ENCODE peak calls at places on chromosomes 1 and 21, in six cellular contexts. S is AG10803, X is MG63, A is astrocyte of the spinal cord, Y is kidney, P is keratinocyte. U is an unnamed sample.

GRCh38 chr1:153921803-153922075 is 1.0 kb downstream of the GATAD2B start:
- DNase-seq in S (no peak), X (no peak), A (peak), Y (no peak), P (no peak), U (no peak)

GRCh38 chr1:231240883-231241735 is at the start of gene GNPAT:
- DNase-seq in S (peak), X (peak), A (peak), Y (peak), P (peak), U (peak)

GRCh38 chr1:37035014-37035686 is 835 bp upstream of the GRIK3 start:
- DNase-seq in S (no peak), X (no peak), A (no peak), Y (no peak), P (no peak), U (no peak)

GRCh38 chr1:240941706-240942370 is 329.9 kb upstream of the GREM2 start:
- DNase-seq in S (no peak), X (no peak), A (peak), Y (no peak), P (no peak), U (no peak)

GRCh38 chr1:112508242-112509004 is at the start of gene WNT2B:
- DNase-seq in S (no peak), X (peak), A (no peak), Y (peak), P (no peak), U (no peak)

GRCh38 chr1:179129702-179130473 is 48.0 kb downstream of the TOR3A start:
- DNase-seq in S (no peak), X (no peak), A (peak), Y (no peak), P (no peak), U (no peak)

GRCh38 chr1:178344513-178345077 is 152.2 kb downstream of the CLEC20A start:
- DNase-seq in S (peak), X (no peak), A (peak), Y (no peak), P (peak), U (peak)

GRCh38 chr1:237287876-237288517 is 246.0 kb downstream of the RYR2 start:
- DNase-seq in S (no peak), X (no peak), A (no peak), Y (no peak), P (no peak), U (no peak)

GRCh38 chr1:119046429-119047039 is 58.4 kb upstream of the TBX15 start:
- DNase-seq in S (peak), X (no peak), A (peak), Y (no peak), P (no peak), U (no peak)

GRCh38 chr1:92820551-92820950 is 11.3 kb upstream of the RPL5 start:
- DNase-seq in S (no peak), X (no peak), A (no peak), Y (no peak), P (no peak), U (no peak)

GRCh38 chr1:9078949-9079500 is 9.6 kb upstream of the SLC2A5 start:
- DNase-seq in S (no peak), X (no peak), A (no peak), Y (no peak), P (no peak), U (no peak)

GRCh38 chr1:9073148-9073547 is 3.7 kb upstream of the SLC2A5 start:
- DNase-seq in S (no peak), X (no peak), A (no peak), Y (no peak), P (no peak), U (no peak)

GRCh38 chr1:9071554-9072235 is 2.3 kb upstream of the SLC2A5 start:
- DNase-seq in S (no peak), X (no peak), A (no peak), Y (no peak), P (no peak), U (no peak)

GRCh38 chr1:9078035-9078948 is 8.9 kb upstream of the SLC2A5 start:
- DNase-seq in S (peak), X (no peak), A (peak), Y (no peak), P (no peak), U (no peak)

DNA sequence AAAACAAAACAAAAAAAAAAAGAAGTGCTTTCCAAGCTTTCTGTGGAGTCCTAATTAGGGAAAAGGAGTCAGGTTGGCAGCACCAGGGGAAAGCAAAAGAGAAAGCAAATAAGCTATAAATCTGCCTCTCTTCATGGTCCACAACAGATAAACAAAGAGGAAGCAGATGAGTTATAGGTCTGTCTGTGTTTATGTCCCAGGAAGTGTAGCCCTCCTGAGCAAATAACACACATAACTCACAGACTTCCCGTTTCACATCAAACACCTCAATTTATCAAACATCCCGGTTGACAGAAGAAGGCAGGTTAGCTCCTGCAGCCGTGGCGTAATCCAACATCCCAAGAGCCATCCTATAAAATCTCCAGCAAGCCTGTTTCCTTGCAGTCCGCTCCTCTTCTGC is 5.6 kb upstream of the SLC2A5 start:
- DNase-seq in S (no peak), X (no peak), A (no peak), Y (no peak), P (no peak), U (no peak)
- H3K4me3 ChIP-seq in S (no peak), X (no peak), A (no peak), Y (no peak), P (no peak), U (no peak)

GRCh38 chr1:207414606-207415108 is 39.5 kb upstream of the CR2 start:
- DNase-seq in S (no peak), X (no peak), A (no peak), Y (no peak), P (no peak), U (no peak)
- H3K4me3 ChIP-seq in S (no peak), X (no peak), A (no peak), Y (no peak), P (no peak), U (no peak)

GRCh38 chr1:204578867-204579664 is 62.9 kb downstream of the MDM4 start:
- DNase-seq in S (peak), X (peak), A (no peak), Y (no peak), P (no peak), U (no peak)

GRCh38 chr1:204580862-204581261 is 64.7 kb downstream of the MDM4 start:
- DNase-seq in S (no peak), X (no peak), A (no peak), Y (no peak), P (no peak), U (no peak)

GRCh38 chr1:204581759-204582158 is 65.6 kb downstream of the MDM4 start:
- DNase-seq in S (no peak), X (no peak), A (no peak), Y (no peak), P (no peak), U (no peak)

GRCh38 chr1:204577794-204578478 is 61.7 kb downstream of the MDM4 start:
- DNase-seq in S (no peak), X (no peak), A (no peak), Y (no peak), P (no peak), U (no peak)

DNA sequence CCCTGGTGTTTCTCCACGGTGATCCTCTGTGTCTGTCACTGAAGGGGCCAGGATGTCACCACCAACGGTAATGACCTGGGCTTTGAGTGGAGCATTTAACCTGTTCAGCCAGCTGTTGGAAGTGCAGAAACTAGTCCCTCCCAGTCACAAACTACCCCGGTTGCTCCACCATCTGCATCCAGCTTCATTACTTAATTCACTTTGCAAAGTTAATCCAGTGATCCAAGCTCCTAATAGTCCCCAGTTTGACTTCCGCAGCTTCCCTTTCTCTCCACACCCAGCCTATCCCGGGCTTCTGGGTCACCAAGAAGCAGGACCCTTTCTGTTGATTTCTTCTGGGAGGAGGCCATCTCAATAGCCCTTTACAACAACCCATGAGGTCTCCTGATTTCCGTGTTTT is 63.5 kb downstream of the MDM4 start:
- DNase-seq in S (no peak), X (no peak), A (no peak), Y (no peak), P (no peak), U (no peak)
- H3K4me3 ChIP-seq in S (no peak), X (no peak), A (no peak), Y (no peak), P (no peak), U (no peak)

GRCh38 chr1:150008699-150009098 is 1.8 kb downstream of the OTUD7B start:
- DNase-seq in S (no peak), X (no peak), A (no peak), Y (no peak), P (no peak), U (no peak)
- H3K4me3 ChIP-seq in S (peak), X (peak), A (peak), Y (peak), P (peak), U (peak)

GRCh38 chr1:161730050-161730564 is 8.8 kb downstream of the FCRLB start:
- DNase-seq in S (peak), X (peak), A (peak), Y (no peak), P (no peak), U (peak)

GRCh38 chr1:161726631-161727342 is 5.4 kb downstream of the FCRLB start:
- DNase-seq in S (peak), X (peak), A (peak), Y (peak), P (no peak), U (peak)

GRCh38 chr1:161725888-161726630 is 4.7 kb downstream of the FCRLB start:
- DNase-seq in S (peak), X (peak), A (peak), Y (peak), P (no peak), U (peak)

GRCh38 chr1:161727343-161727924 is 6.1 kb downstream of the FCRLB start:
- DNase-seq in S (peak), X (no peak), A (peak), Y (no peak), P (no peak), U (peak)

GRCh38 chr1:161728376-161729226 is 7.3 kb downstream of the FCRLB start:
- DNase-seq in S (no peak), X (no peak), A (no peak), Y (no peak), P (no peak), U (no peak)
- H3K4me3 ChIP-seq in S (no peak), X (no peak), A (no peak), Y (no peak), P (no peak), U (no peak)

GRCh38 chr1:201013991-201014815 is 9.3 kb downstream of the KIF21B start:
- DNase-seq in S (no peak), X (no peak), A (no peak), Y (peak), P (no peak), U (no peak)
- H3K4me3 ChIP-seq in S (no peak), X (no peak), A (no peak), Y (no peak), P (no peak), U (no peak)

DNA sequence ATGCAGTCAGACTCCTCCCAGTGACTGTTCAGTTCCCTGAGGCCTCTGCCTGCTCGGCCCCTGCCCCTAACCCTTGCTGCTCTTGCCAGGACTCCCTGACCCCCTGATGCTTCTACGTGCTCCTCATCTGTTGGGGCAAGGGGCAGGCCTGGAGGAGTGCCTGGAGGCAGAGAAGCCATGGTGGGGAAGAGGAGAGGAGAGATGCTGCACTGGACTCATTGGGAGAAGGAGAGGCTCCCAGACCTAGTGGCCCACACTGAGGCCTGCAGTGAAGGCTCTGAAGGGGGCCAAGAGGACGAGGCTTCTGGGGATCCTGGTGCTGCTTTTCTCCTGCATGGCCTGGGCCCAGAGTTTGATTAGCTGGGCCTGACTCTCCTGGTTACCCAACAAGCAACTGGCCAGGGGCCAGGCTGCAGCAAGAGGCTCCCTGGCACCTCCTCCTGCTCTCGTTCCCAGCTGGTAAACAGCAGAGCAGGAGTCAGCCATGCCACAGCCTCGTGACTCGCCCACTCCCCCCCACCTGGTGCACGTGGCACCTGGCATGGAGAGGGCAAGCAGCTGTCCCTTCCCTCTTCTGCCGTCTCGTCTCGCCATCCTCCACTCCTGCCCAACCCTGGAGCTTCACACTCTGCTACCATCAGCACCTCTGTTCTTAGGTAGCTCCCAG is 849 bp upstream of the RORC start:
- DNase-seq in S (peak), X (peak), A (no peak), Y (peak), P (no peak), U (no peak)
- H3K4me3 ChIP-seq in S (no peak), X (no peak), A (no peak), Y (peak), P (no peak), U (no peak)

GRCh38 chr21:46298083-46298412 is 11.9 kb downstream of the YBEY start:
- DNase-seq in S (peak), X (no peak), A (no peak), Y (no peak), P (no peak), U (no peak)
- H3K4me3 ChIP-seq in S (peak), X (no peak), A (peak), Y (peak), P (peak), U (no peak)

DNA sequence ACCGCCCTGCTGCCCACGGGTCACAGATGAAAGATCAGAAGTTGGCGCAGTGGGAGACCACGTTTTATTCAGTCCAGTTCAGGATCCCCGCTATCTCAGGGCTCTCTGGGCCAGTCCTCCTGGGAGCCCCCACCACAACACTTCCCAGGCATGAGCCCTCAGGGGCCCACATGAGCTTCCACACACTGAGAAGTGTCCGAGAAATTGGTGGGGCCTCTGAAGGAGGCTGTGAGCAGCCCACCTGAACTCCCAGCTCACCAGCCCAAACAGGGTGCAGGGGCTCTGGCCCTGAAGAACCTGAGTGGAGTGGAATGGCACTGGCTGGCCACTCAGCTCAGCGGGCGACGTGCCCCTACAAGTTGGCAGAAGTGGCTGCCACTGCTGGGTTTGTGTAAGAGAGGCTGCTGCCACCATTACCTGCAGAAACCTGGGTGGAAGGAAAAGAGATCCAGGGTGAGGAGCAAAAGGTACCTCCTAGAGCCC is 12.2 kb downstream of the TRIM46 start:
- DNase-seq in S (no peak), X (no peak), A (no peak), Y (peak), P (no peak), U (no peak)
- H3K4me3 ChIP-seq in S (no peak), X (no peak), A (no peak), Y (no peak), P (no peak), U (no peak)

GRCh38 chr1:64539808-64540207 is 69.9 kb downstream of the CACHD1 start:
- DNase-seq in S (peak), X (peak), A (peak), Y (peak), P (no peak), U (no peak)
- H3K4me3 ChIP-seq in S (peak), X (peak), A (no peak), Y (peak), P (no peak), U (no peak)